ENCODE peak calls at places on chromosome 1, in six cellular contexts. One of them, this sample, is unnamed.

GRCh38 chr1:55575571-55576279 is 360.6 kb upstream of the USP24 start:
- DNase-seq in fibroblast of lung: no peak
- DNase-seq in neuronal stem cell: no peak
- DNase-seq in GM23248: peak
- DNase-seq in K562: no peak
- DNase-seq in HepG2: no peak
- DNase-seq in this sample: no peak

GRCh38 chr1:47984175-47984789 is 12.9 kb downstream of the TRABD2B start:
- DNase-seq in fibroblast of lung: no peak
- DNase-seq in neuronal stem cell: no peak
- DNase-seq in GM23248: no peak
- DNase-seq in K562: no peak
- DNase-seq in HepG2: no peak
- DNase-seq in this sample: no peak

GRCh38 chr1:29698626-29699025 is 462.3 kb downstream of the PTPRU start:
- DNase-seq in fibroblast of lung: no peak
- DNase-seq in neuronal stem cell: no peak
- DNase-seq in GM23248: no peak
- DNase-seq in K562: no peak
- DNase-seq in HepG2: no peak
- DNase-seq in this sample: no peak

GRCh38 chr1:32201011-32201855 is 838 bp downstream of the CCDC28B start:
- DNase-seq in fibroblast of lung: peak
- DNase-seq in neuronal stem cell: no peak
- DNase-seq in GM23248: peak
- DNase-seq in K562: peak
- DNase-seq in HepG2: no peak
- DNase-seq in this sample: peak

GRCh38 chr1:37561794-37562132 is 5.0 kb downstream of the DNALI1 start:
- DNase-seq in fibroblast of lung: peak
- DNase-seq in neuronal stem cell: no peak
- DNase-seq in GM23248: peak
- DNase-seq in K562: peak
- DNase-seq in HepG2: peak
- DNase-seq in this sample: no peak

GRCh38 chr1:115677570-115677969 is 35.8 kb downstream of the VANGL1 start:
- DNase-seq in fibroblast of lung: no peak
- DNase-seq in neuronal stem cell: no peak
- DNase-seq in GM23248: no peak
- DNase-seq in K562: peak
- DNase-seq in HepG2: no peak
- DNase-seq in this sample: no peak

GRCh38 chr1:111732718-111733117 is 6.5 kb downstream of the INKA2 start:
- DNase-seq in fibroblast of lung: no peak
- DNase-seq in neuronal stem cell: no peak
- DNase-seq in GM23248: no peak
- DNase-seq in K562: no peak
- DNase-seq in HepG2: no peak
- DNase-seq in this sample: no peak

GRCh38 chr1:53180951-53181350 is 15.7 kb upstream of the CPT2 start:
- DNase-seq in fibroblast of lung: no peak
- DNase-seq in neuronal stem cell: no peak
- DNase-seq in GM23248: no peak
- DNase-seq in K562: no peak
- DNase-seq in HepG2: no peak
- DNase-seq in this sample: no peak

GRCh38 chr1:33342041-33342723 is 21.3 kb upstream of the A3GALT2 start:
- DNase-seq in fibroblast of lung: peak
- DNase-seq in neuronal stem cell: peak
- DNase-seq in GM23248: peak
- DNase-seq in K562: no peak
- DNase-seq in HepG2: peak
- DNase-seq in this sample: peak

GRCh38 chr1:201518105-201518504 is 11.2 kb upstream of the CSRP1 start:
- DNase-seq in fibroblast of lung: no peak
- DNase-seq in neuronal stem cell: no peak
- DNase-seq in GM23248: no peak
- DNase-seq in K562: no peak
- DNase-seq in HepG2: no peak
- DNase-seq in this sample: no peak

GRCh38 chr1:163807331-163807730 is 485.6 kb downstream of the NUF2 start:
- DNase-seq in fibroblast of lung: no peak
- DNase-seq in neuronal stem cell: no peak
- DNase-seq in GM23248: no peak
- DNase-seq in K562: no peak
- DNase-seq in HepG2: no peak
- DNase-seq in this sample: no peak

GRCh38 chr1:84122780-84123382 is 21.2 kb upstream of the PRKACB start:
- DNase-seq in fibroblast of lung: peak
- DNase-seq in neuronal stem cell: no peak
- DNase-seq in GM23248: peak
- DNase-seq in K562: peak
- DNase-seq in HepG2: peak
- DNase-seq in this sample: no peak

GRCh38 chr1:178579095-178579494 is 66.2 kb downstream of the TEX35 start:
- DNase-seq in fibroblast of lung: no peak
- DNase-seq in neuronal stem cell: no peak
- DNase-seq in GM23248: no peak
- DNase-seq in K562: no peak
- DNase-seq in HepG2: no peak
- DNase-seq in this sample: no peak

GRCh38 chr1:178577882-178578281 is 65.0 kb downstream of the TEX35 start:
- DNase-seq in fibroblast of lung: no peak
- DNase-seq in neuronal stem cell: no peak
- DNase-seq in GM23248: no peak
- DNase-seq in K562: no peak
- DNase-seq in HepG2: no peak
- DNase-seq in this sample: no peak

GRCh38 chr1:178578541-178578940 is 65.6 kb downstream of the TEX35 start:
- DNase-seq in fibroblast of lung: no peak
- DNase-seq in neuronal stem cell: no peak
- DNase-seq in GM23248: no peak
- DNase-seq in K562: no peak
- DNase-seq in HepG2: no peak
- DNase-seq in this sample: no peak

GRCh38 chr1:178575611-178576331 is 62.9 kb downstream of the TEX35 start:
- DNase-seq in fibroblast of lung: peak
- DNase-seq in neuronal stem cell: no peak
- DNase-seq in GM23248: no peak
- DNase-seq in K562: no peak
- DNase-seq in HepG2: no peak
- DNase-seq in this sample: no peak

GRCh38 chr1:178576841-178577240 is 63.9 kb downstream of the TEX35 start:
- DNase-seq in fibroblast of lung: no peak
- DNase-seq in neuronal stem cell: no peak
- DNase-seq in GM23248: no peak
- DNase-seq in K562: no peak
- DNase-seq in HepG2: no peak
- DNase-seq in this sample: no peak
- H3K9ac ChIP-seq in fibroblast of lung: no peak
- H3K9ac ChIP-seq in neuronal stem cell: no peak
- H3K9ac ChIP-seq in GM23248: no peak
- H3K9ac ChIP-seq in K562: no peak
- H3K9ac ChIP-seq in HepG2: no peak
- H3K9ac ChIP-seq in this sample: no peak

DNA sequence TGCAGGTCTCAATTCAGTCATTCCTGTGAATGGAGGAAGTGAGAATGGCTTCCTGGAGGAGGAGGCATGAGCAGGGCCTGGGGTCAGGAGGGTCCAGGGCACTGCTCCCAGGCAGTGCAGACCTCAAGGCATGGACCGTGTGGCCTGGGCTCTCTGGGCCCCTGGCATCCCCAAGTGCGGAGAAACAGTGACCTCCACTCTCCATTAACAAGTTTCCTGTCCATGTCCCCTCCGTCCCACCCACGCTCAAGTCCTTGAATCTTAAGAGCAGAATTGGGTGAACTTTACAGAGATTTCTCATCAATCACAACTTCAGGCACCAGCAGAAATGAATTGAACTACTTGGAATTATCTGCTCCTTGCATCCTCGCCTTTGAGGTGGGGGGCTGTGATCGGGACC is 211.1 kb downstream of the NPHP4 start:
- DNase-seq in fibroblast of lung: no peak
- DNase-seq in neuronal stem cell: no peak
- DNase-seq in GM23248: no peak
- DNase-seq in K562: no peak
- DNase-seq in HepG2: no peak
- DNase-seq in this sample: no peak
- H3K4me3 ChIP-seq in fibroblast of lung: no peak
- H3K4me3 ChIP-seq in neuronal stem cell: no peak
- H3K4me3 ChIP-seq in GM23248: no peak
- H3K4me3 ChIP-seq in K562: no peak
- H3K4me3 ChIP-seq in HepG2: no peak
- H3K4me3 ChIP-seq in this sample: no peak

DNA sequence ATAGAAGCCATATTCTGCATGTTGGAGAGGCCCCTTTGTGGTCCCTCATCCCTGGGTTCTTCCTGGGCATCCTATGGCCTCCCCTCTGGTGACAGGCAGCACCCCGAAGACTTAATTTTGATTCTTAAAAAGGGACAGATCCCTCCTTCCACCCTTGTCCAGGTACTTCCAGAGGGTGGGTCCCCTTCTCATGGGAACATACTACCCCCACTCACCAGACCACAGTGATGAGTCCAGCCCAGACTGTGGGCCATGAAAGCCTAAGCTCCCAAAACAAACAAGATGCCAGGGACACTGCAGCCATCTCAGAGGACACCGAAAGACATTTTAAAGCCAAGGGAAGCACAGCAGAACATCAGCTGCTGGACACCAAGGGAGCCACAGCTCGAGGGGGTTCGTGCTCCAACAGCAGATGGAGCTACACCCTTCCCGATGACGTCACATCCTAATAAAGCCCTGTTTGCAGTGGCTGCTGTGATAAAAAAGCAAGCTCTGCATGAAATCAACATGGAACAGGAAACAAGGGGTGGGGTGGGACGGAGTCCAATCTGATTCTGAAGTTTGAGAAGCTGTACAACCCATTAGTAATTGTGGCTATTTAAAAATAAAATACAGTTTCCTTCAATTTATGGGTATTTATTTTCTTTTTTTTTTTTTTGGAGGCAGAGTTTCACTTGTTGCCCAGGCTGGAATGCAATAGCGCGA is 32.4 kb downstream of the GNB1 start:
- DNase-seq in fibroblast of lung: peak
- DNase-seq in neuronal stem cell: peak
- DNase-seq in GM23248: peak
- DNase-seq in K562: peak
- DNase-seq in HepG2: peak
- DNase-seq in this sample: peak
- H3K27ac ChIP-seq in fibroblast of lung: peak
- H3K27ac ChIP-seq in neuronal stem cell: no peak
- H3K27ac ChIP-seq in GM23248: peak
- H3K27ac ChIP-seq in K562: no peak
- H3K27ac ChIP-seq in HepG2: peak
- H3K27ac ChIP-seq in this sample: peak

GRCh38 chr1:22259581-22260282 is 116.8 kb upstream of the WNT4 start:
- DNase-seq in fibroblast of lung: peak
- DNase-seq in neuronal stem cell: no peak
- DNase-seq in GM23248: no peak
- DNase-seq in K562: no peak
- DNase-seq in HepG2: no peak
- DNase-seq in this sample: peak
- H3K9ac ChIP-seq in fibroblast of lung: no peak
- H3K9ac ChIP-seq in neuronal stem cell: no peak
- H3K9ac ChIP-seq in GM23248: no peak
- H3K9ac ChIP-seq in K562: peak
- H3K9ac ChIP-seq in HepG2: no peak
- H3K9ac ChIP-seq in this sample: no peak